ENCODE peak calls at places on chromosomes 7 and 10, in seven cellular contexts. J is lower lobe of right lung, B is retina, W is right atrium auricular region, I is PC-9, A is endothelial cell, E is right cardiac atrium. G is an unnamed sample.

GRCh38 chr7:105268056-105268455 is 120.7 kb downstream of the SRPK2 start:
- DNase-seq in J (no peak), B (no peak), W (no peak), I (no peak), A (no peak), E (no peak), G (no peak)

GRCh38 chr10:71502851-71503250 is 106.1 kb downstream of the CDH23 start:
- DNase-seq in J (no peak), B (no peak), W (no peak), I (no peak), A (no peak), E (no peak), G (no peak)

GRCh38 chr7:67618569-67619543 is 622.2 kb downstream of the TYW1 start:
- DNase-seq in J (no peak), B (peak), W (no peak), I (no peak), A (no peak), E (peak), G (no peak)

GRCh38 chr7:28955723-28956607 is 2.2 kb downstream of the TRIL start:
- DNase-seq in J (peak), B (peak), W (peak), I (no peak), A (peak), E (peak), G (peak)

GRCh38 chr7:41438919-41439882 is 263.7 kb downstream of the INHBA start:
- DNase-seq in J (no peak), B (peak), W (no peak), I (no peak), A (no peak), E (no peak), G (no peak)

GRCh38 chr10:13340626-13341370 is 7.3 kb downstream of the SEPHS1 start:
- DNase-seq in J (no peak), B (no peak), W (no peak), I (no peak), A (no peak), E (no peak), G (peak)

GRCh38 chr7:26393855-26394254 is 102.2 kb downstream of the SNX10 start:
- DNase-seq in J (no peak), B (no peak), W (no peak), I (no peak), A (no peak), E (no peak), G (no peak)

GRCh38 chr10:26468691-26469090 is 30.6 kb downstream of the APBB1IP start:
- DNase-seq in J (no peak), B (no peak), W (no peak), I (no peak), A (no peak), E (no peak), G (peak)

GRCh38 chr7:2613926-2614613 is 17.7 kb upstream of the TTYH3 start:
- DNase-seq in J (peak), B (no peak), W (no peak), I (no peak), A (no peak), E (no peak), G (no peak)

GRCh38 chr7:138670594-138670993 is 30.6 kb downstream of the SVOPL start:
- DNase-seq in J (no peak), B (no peak), W (no peak), I (no peak), A (no peak), E (no peak), G (no peak)

G was measured in activated CD4-positive, alpha-beta memory T cell treated with anti-CD3 and anti-CD28 coated beads for 36 hours.